ENCODE peak calls at places on chromosome 11, in six cellular contexts. K is ELR; C is left colon; U is activated T-cell treated with anti-CD3 and anti-CD28 coated beads, Interleukin-2, amount 50 U/mL, for 24 hours; A is sciatic nerve; E is KBM-7. F is an unnamed sample.

GRCh38 chr11:124194696-124195418 is 11.7 kb downstream of the OR10D3 start:
- DNase-seq in C (peak), U (no peak), E (peak), A (no peak), K (peak), F (peak)

GRCh38 chr11:72685560-72686480 is 11.6 kb upstream of the PDE2A start:
- DNase-seq in A (no peak), U (peak), C (peak), E (no peak), K (no peak), F (peak)

GRCh38 chr11:119222308-119222707 is 16.2 kb downstream of the CBL start:
- DNase-seq in K (peak), E (no peak), A (no peak), U (no peak), C (no peak), F (peak)

GRCh38 chr11:45922425-45923082 is at the start of gene LARGE2:
- DNase-seq in C (peak), A (peak), U (peak), K (no peak), E (no peak), F (no peak)

GRCh38 chr11:104254347-104254746 is 90.4 kb upstream of the PDGFD start:
- DNase-seq in E (peak), C (no peak), A (peak), K (peak), U (peak), F (peak)

GRCh38 chr11:74697722-74698121 is 33.5 kb downstream of the CHRDL2 start:
- DNase-seq in A (no peak), U (no peak), K (no peak), E (no peak), C (no peak), F (no peak)

GRCh38 chr11:15580056-15580774 is 465.5 kb downstream of the INSC start:
- DNase-seq in C (no peak), E (no peak), K (no peak), A (no peak), U (no peak), F (no peak)

GRCh38 chr11:47881145-47881544 is 33.0 kb upstream of the NUP160 start:
- DNase-seq in A (no peak), E (no peak), C (no peak), K (no peak), U (no peak), F (no peak)

GRCh38 chr11:44016129-44016528 is 31.7 kb upstream of the ACCSL start:
- DNase-seq in E (no peak), K (peak), C (no peak), A (no peak), U (no peak), F (peak)

GRCh38 chr11:11822946-11823345 is 18.8 kb upstream of the USP47 start:
- DNase-seq in U (no peak), A (no peak), C (no peak), K (no peak), E (no peak), F (no peak)

GRCh38 chr11:86182976-86183584 is 61.5 kb upstream of the EED start:
- DNase-seq in C (peak), K (peak), U (peak), E (peak), A (no peak), F (no peak)

GRCh38 chr11:65366340-65366773 is 11.8 kb downstream of the TIGD3 start:
- DNase-seq in A (no peak), E (peak), U (no peak), K (peak), C (no peak), F (peak)

GRCh38 chr11:44899959-44900358 is 50.7 kb downstream of the TP53I11 start:
- DNase-seq in C (no peak), K (peak), E (peak), A (no peak), U (peak), F (peak)

GRCh38 chr11:45098929-45099328 is 47.5 kb upstream of the PRDM11 start:
- DNase-seq in A (no peak), K (no peak), C (no peak), E (no peak), U (peak), F (no peak)

GRCh38 chr11:63779044-63779443 is 10.5 kb upstream of the ZFTA start:
- DNase-seq in C (no peak), A (no peak), K (no peak), E (no peak), U (no peak), F (no peak)

GRCh38 chr11:117809236-117810055 is 12.4 kb upstream of the DSCAML1 start:
- DNase-seq in A (peak), C (peak), K (peak), U (peak), E (peak), F (no peak)

GRCh38 chr11:72426758-72427157 is 7.6 kb downstream of the CLPB start:
- DNase-seq in U (no peak), C (no peak), A (no peak), E (no peak), K (no peak), F (no peak)

GRCh38 chr11:19808076-19808911 is 95.7 kb downstream of the NAV2 start:
- DNase-seq in E (no peak), C (no peak), K (no peak), U (no peak), A (no peak), F (no peak)

GRCh38 chr11:699116-699508 is 3.5 kb downstream of the TMEM80 start:
- DNase-seq in U (no peak), A (no peak), C (no peak), E (no peak), K (no peak), F (no peak)

GRCh38 chr11:120928506-120929062 is 95.3 kb upstream of the TBCEL start:
- DNase-seq in K (no peak), A (no peak), U (no peak), C (no peak), E (no peak), F (no peak)

GRCh38 chr11:3016861-3017260 is 24.7 kb upstream of the NAP1L4 start:
- DNase-seq in K (peak), C (no peak), U (no peak), E (no peak), A (no peak), F (no peak)

F was measured in HCEC 1CT.